ENCODE peak calls at places on chromosomes 3 and 15, in ten cellular contexts. K, M, W, L, X, Z, V, U, S and O are unnamed samples.
A peak's percentile ranks its signal among the peaks of the same experiment; 100 is the strongest.

GRCh38 chr3:13224967-13225366 is 151.7 kb upstream of the IQSEC1 start:
- ATAC-seq in X (no peak), K (no peak), Z (no peak), U (no peak), M (no peak), S (no peak), V (no peak), L (no peak), W (no peak), O (no peak)

GRCh38 chr3:128094295-128095151 is 29.1 kb downstream of the RUVBL1 start:
- ATAC-seq in W (peak; percentile 19), X (no peak), K (no peak), Z (peak; percentile 28), U (no peak), M (no peak), V (peak; percentile 58), L (no peak), S (peak; percentile 31), O (peak; percentile 13)

GRCh38 chr3:50260027-50260941 is 8.7 kb upstream of the SEMA3B start:
- ATAC-seq in X (peak; percentile 87), S (peak; percentile 68), K (peak; percentile 96), U (peak; percentile 93), V (peak; percentile 83), M (peak; percentile 86), L (peak; percentile 90), Z (peak; percentile 95), W (peak; percentile 77), O (peak; percentile 76)

GRCh38 chr3:42067324-42067723 is 23.8 kb upstream of the TRAK1 start:
- ATAC-seq in U (peak; percentile 73), Z (peak; percentile 54), S (peak; percentile 74), L (no peak), X (no peak), W (peak; percentile 59), K (no peak), M (no peak), V (no peak), O (peak; percentile 58)

GRCh38 chr3:71109241-71109976 is 474.1 kb downstream of the FOXP1 start:
- ATAC-seq in L (no peak), V (peak; percentile 56), W (no peak), U (peak; percentile 60), K (peak; percentile 55), X (peak; percentile 51), M (peak; percentile 84), Z (no peak), S (no peak), O (peak; percentile 88)

GRCh38 chr3:11820540-11821041 is 26.1 kb downstream of the TAMM41 start:
- ATAC-seq in Z (no peak), W (no peak), X (no peak), V (peak; percentile 52), S (no peak), U (no peak), L (peak; percentile 53), K (no peak), M (no peak), O (peak; percentile 27)

GRCh38 chr3:101036213-101036618 is 43.0 kb upstream of the ABI3BP start:
- ATAC-seq in W (peak; percentile 68), S (peak; percentile 83), X (no peak), U (no peak), M (peak; percentile 88), Z (peak; percentile 53), K (peak; percentile 21), V (peak; percentile 96), L (no peak), O (peak; percentile 96)

GRCh38 chr3:129399895-129400357 is 28.5 kb downstream of the EFCAB12 start:
- ATAC-seq in S (peak; percentile 27), W (no peak), L (no peak), V (no peak), X (no peak), K (no peak), U (peak; percentile 11), M (peak; percentile 15), Z (peak; percentile 41), O (peak; percentile 16)

GRCh38 chr3:38521391-38521987 is 25.3 kb downstream of the EXOG start:
- ATAC-seq in K (peak; percentile 75), Z (peak; percentile 82), S (peak; percentile 53), V (peak; percentile 38), X (peak; percentile 57), U (peak; percentile 72), W (peak; percentile 40), M (peak; percentile 59), L (peak; percentile 69), O (peak; percentile 52)

GRCh38 chr15:36896949-36897348 is 203.4 kb downstream of the MEIS2 start:
- ATAC-seq in X (no peak), M (no peak), V (no peak), U (no peak), L (no peak), Z (no peak), S (no peak), K (no peak), W (peak; percentile 48), O (peak; percentile 12)

GRCh38 chr3:128337305-128337704 is 129.4 kb downstream of the DNAJB8 start:
- ATAC-seq in L (no peak), V (no peak), S (no peak), X (no peak), Z (no peak), K (no peak), W (no peak), U (no peak), M (no peak), O (no peak)

GRCh38 chr3:152444029-152444641 is 175.4 kb downstream of the MBNL1 start:
- ATAC-seq in L (no peak), U (peak; percentile 37), K (peak; percentile 65), W (peak; percentile 55), Z (peak; percentile 74), M (peak; percentile 53), X (peak; percentile 69), V (peak; percentile 45), S (peak; percentile 82), O (peak; percentile 76)

GRCh38 chr3:125014570-125015179 is 41.1 kb downstream of the HEG1 start:
- ATAC-seq in K (no peak), M (no peak), U (no peak), S (no peak), X (no peak), L (no peak), W (peak; percentile 70), Z (no peak), V (no peak), O (no peak)

GRCh38 chr15:62888628-62889027 is 153.9 kb upstream of the TPM1 start:
- ATAC-seq in S (no peak), V (peak; percentile 42), K (no peak), Z (no peak), U (no peak), L (no peak), M (peak; percentile 52), X (no peak), W (no peak), O (no peak)

GRCh38 chr3:160434071-160434470 is 15.5 kb downstream of the TRIM59 start:
- ATAC-seq in M (no peak), X (no peak), V (no peak), L (no peak), U (no peak), Z (no peak), W (no peak), K (no peak), S (no peak), O (peak; percentile 65)

GRCh38 chr3:64187065-64187959 is 38.0 kb downstream of the PRICKLE2 start:
- ATAC-seq in S (peak; percentile 86), V (peak; percentile 88), L (no peak), M (peak; percentile 69), K (peak; percentile 81), W (peak; percentile 77), U (no peak), Z (peak; percentile 50), X (peak; percentile 83), O (peak; percentile 90)

GRCh38 chr3:189119947-189120346 is 51.8 kb upstream of the TPRG1 start:
- ATAC-seq in V (peak; percentile 37), K (no peak), X (no peak), M (no peak), Z (no peak), S (no peak), U (no peak), L (no peak), W (no peak), O (no peak)

GRCh38 chr15:92921215-92922131 is 21.3 kb downstream of the CHD2 start:
- ATAC-seq in M (peak; percentile 90), Z (peak; percentile 47), U (no peak), S (no peak), V (peak; percentile 81), W (no peak), K (peak; percentile 68), L (peak; percentile 47), X (peak; percentile 53), O (no peak)

GRCh38 chr15:93417156-93418077 is 328.4 kb upstream of the RGMA start:
- ATAC-seq in U (no peak), M (no peak), W (peak; percentile 91), V (no peak), X (no peak), K (no peak), Z (peak; percentile 35), L (no peak), S (peak; percentile 91), O (no peak)

GRCh38 chr15:50487287-50487686 is 59.2 kb downstream of the USP50 start:
- ATAC-seq in M (no peak), V (no peak), S (no peak), X (no peak), U (no peak), K (no peak), Z (no peak), W (no peak), L (no peak), O (no peak)

GRCh38 chr3:48397767-48398681 is 26.0 kb downstream of the FBXW12 start:
- ATAC-seq in X (peak; percentile 5), U (no peak), K (no peak), V (no peak), M (peak; percentile 5), W (no peak), L (no peak), Z (no peak), S (no peak), O (no peak)

GRCh38 chr3:90056633-90057032 is 949.2 kb downstream of the EPHA3 start:
- ATAC-seq in U (no peak), W (no peak), M (no peak), X (no peak), K (no peak), Z (no peak), S (no peak), V (no peak), L (no peak), O (no peak)

GRCh38 chr3:17553080-17553479 is 189.4 kb downstream of the TBC1D5 start:
- ATAC-seq in W (peak; percentile 85), V (no peak), S (no peak), L (no peak), U (no peak), K (peak; percentile 73), M (no peak), Z (peak; percentile 74), X (peak; percentile 62), O (no peak)

GRCh38 chr3:72692959-72693518 is 155.2 kb downstream of the SHQ1 start:
- ATAC-seq in V (no peak), S (no peak), X (peak; percentile 68), K (peak; percentile 40), W (no peak), U (no peak), L (no peak), Z (no peak), M (no peak), O (no peak)

GRCh38 chr3:56864090-56864489 is 62.3 kb upstream of the ARHGEF3 start:
- ATAC-seq in V (no peak), M (no peak), K (no peak), Z (no peak), L (no peak), X (no peak), U (no peak), S (no peak), W (no peak), O (no peak)

GRCh38 chr3:149151843-149152242 is 22.4 kb downstream of the HPS3 start:
- ATAC-seq in W (peak; percentile 56), V (peak; percentile 60), L (no peak), Z (peak; percentile 76), U (no peak), M (no peak), S (peak; percentile 88), K (peak; percentile 34), X (no peak), O (no peak)

GRCh38 chr3:149145361-149145760 is 15.9 kb downstream of the HPS3 start:
- ATAC-seq in X (no peak), M (no peak), Z (no peak), L (no peak), W (no peak), U (peak; percentile 40), S (peak; percentile 35), V (no peak), K (peak; percentile 31), O (no peak)

GRCh38 chr15:69389426-69389825 is 24.7 kb upstream of the KIF23 start:
- ATAC-seq in L (no peak), S (no peak), Z (no peak), X (no peak), K (no peak), M (no peak), V (no peak), W (no peak), U (no peak), O (no peak)